ENCODE peak calls at places on chromosomes 4 and X, in six cellular contexts. Z is NCI-H2171; O is activated CD4-positive, alpha-beta T cell treated with anti-CD3 and anti-CD28 coated beads for 24 hours; R is germinal center; N is ACHN; Q is CD8-positive, alpha-beta memory T cell. L is an unnamed sample.

GRCh38 chr4:76570141-76570989 is 135.3 kb downstream of the SHROOM3 start:
- DNase-seq in N (peak; percentile 62), O (no peak), Q (no peak), R (no peak), Z (no peak), L (no peak)

GRCh38 chr4:7160951-7161440 is 31.3 kb upstream of the SORCS2 start:
- DNase-seq in O (no peak), R (no peak), Z (no peak), Q (no peak), N (no peak), L (no peak)

GRCh38 chrX:136639506-136640176 is 8.3 kb upstream of the CD40LG start:
- DNase-seq in Z (no peak), Q (no peak), R (no peak), N (no peak), O (no peak), L (no peak)

GRCh38 chrX:14506866-14507265 is 22.5 kb upstream of the GLRA2 start:
- DNase-seq in Q (no peak), N (no peak), O (no peak), R (no peak), Z (no peak), L (no peak)

GRCh38 chrX:103573205-103573604 is 12.1 kb upstream of the TCEAL4 start:
- DNase-seq in Q (no peak), Z (no peak), R (no peak), N (no peak), O (no peak), L (no peak)

GRCh38 chr4:83231620-83232056 is 53.0 kb downstream of the COQ2 start:
- DNase-seq in R (no peak), Q (no peak), N (no peak), Z (no peak), O (no peak), L (no peak)

GRCh38 chrX:46941341-46941740 is 29.1 kb downstream of the JADE3 start:
- DNase-seq in O (no peak), R (no peak), Z (no peak), N (no peak), Q (no peak), L (no peak)

GRCh38 chr4:98905834-98906233 is 23.1 kb downstream of the EIF4E start:
- DNase-seq in Z (no peak), R (no peak), Q (no peak), N (no peak), O (no peak), L (no peak)

GRCh38 chr4:104901438-104901837 is 245.2 kb upstream of the TET2 start:
- DNase-seq in Q (no peak), Z (no peak), N (no peak), O (no peak), R (no peak), L (no peak)

GRCh38 chr4:111027526-111027925 is 404.6 kb upstream of the PITX2 start:
- DNase-seq in N (no peak), Q (no peak), R (no peak), Z (no peak), O (no peak), L (no peak)

GRCh38 chr4:55214172-55214571 is 88.8 kb upstream of the KDR start:
- DNase-seq in O (no peak), Z (no peak), N (no peak), R (no peak), Q (no peak), L (no peak)

GRCh38 chr4:39043697-39044363 is 11.6 kb upstream of the TMEM156 start:
- DNase-seq in Z (no peak), R (peak; percentile 66), Q (no peak), N (no peak), O (no peak), L (no peak)

GRCh38 chr4:687048-687974 is 1.6 kb downstream of the SLC49A3 start:
- DNase-seq in R (no peak), O (no peak), N (peak; percentile 87), Z (no peak), Q (no peak), L (no peak)

GRCh38 chr4:139278956-139279722 is 886 bp downstream of the MGARP start:
- DNase-seq in N (no peak), R (no peak), Q (no peak), O (no peak), Z (no peak), L (no peak)

GRCh38 chr4:26999689-27000088 is 139.0 kb downstream of the STIM2 start:
- DNase-seq in O (no peak), R (no peak), Z (no peak), Q (no peak), N (no peak), L (no peak)

GRCh38 chr4:148022975-148023374 is 291.1 kb downstream of the ARHGAP10 start:
- DNase-seq in Z (no peak), R (no peak), Q (no peak), N (no peak), O (no peak), L (no peak)

GRCh38 chrX:63932006-63932405 is 147.0 kb upstream of the ARHGEF9 start:
- DNase-seq in R (no peak), Q (no peak), N (no peak), Z (no peak), O (no peak), L (no peak)

GRCh38 chr4:180695851-180696250 is 1547.4 kb upstream of the TENM3 start:
- DNase-seq in Z (no peak), N (peak; percentile 5), Q (no peak), R (no peak), O (no peak), L (no peak)

GRCh38 chr4:109332926-109333464 is 30.5 kb upstream of the COL25A1 start:
- DNase-seq in O (no peak), Q (no peak), N (peak; percentile 13), R (no peak), Z (no peak), L (no peak)

GRCh38 chr4:113248320-113248719 is 198.9 kb downstream of the ANK2 start:
- DNase-seq in O (no peak), Z (no peak), N (peak; percentile 19), Q (no peak), R (no peak), L (no peak)

GRCh38 chr4:102867278-102868152 is 1.3 kb upstream of the CISD2 start:
- DNase-seq in R (no peak), O (no peak), Z (no peak), N (peak; percentile 51), Q (no peak), L (no peak)

GRCh38 chr4:52376107-52376704 is 282.9 kb downstream of the USP46 start:
- DNase-seq in Q (no peak), Z (peak; percentile 21), N (peak; percentile 47), R (peak; percentile 3), O (peak; percentile 1), L (peak; percentile 7)